ENCODE peak calls at places on chromosomes 1 and 21, in seven cellular contexts. M is effector memory CD4-positive, alpha-beta T cell; N is upper lobe of left lung; S is BE2C; H is neuronal stem cell; B is transverse colon; O is A549. T is an unnamed sample.

GRCh38 chr21:36769051-36769867 is 70.3 kb downstream of the SIM2 start:
- DNase-seq in M (no peak), N (no peak), S (no peak), H (no peak), B (no peak), O (no peak), T (no peak)

GRCh38 chr1:245079021-245079609 is 75.7 kb upstream of the KIF26B start:
- DNase-seq in M (no peak), N (no peak), S (peak; percentile 24), H (no peak), B (no peak), O (peak; percentile 59), T (no peak)

GRCh38 chr21:36773995-36774394 is 75.1 kb downstream of the SIM2 start:
- DNase-seq in M (no peak), N (no peak), S (no peak), H (no peak), B (no peak), O (no peak), T (no peak)

GRCh38 chr1:28966617-28967016 is 52.2 kb downstream of the EPB41 start:
- DNase-seq in M (no peak), N (no peak), S (no peak), H (no peak), B (no peak), O (peak; percentile 22), T (no peak)

GRCh38 chr1:117363591-117364048 is 3.6 kb upstream of the MAN1A2 start:
- DNase-seq in M (no peak), N (no peak), S (no peak), H (no peak), B (no peak), O (no peak), T (no peak)

GRCh38 chr1:206658264-206658980 is 23.1 kb downstream of the DYRK3 start:
- DNase-seq in M (peak; percentile 29), N (peak; percentile 88), S (peak; percentile 28), H (no peak), B (peak; percentile 43), O (peak; percentile 17), T (no peak)

GRCh38 chr1:58854576-58854975 is 70.7 kb upstream of the JUN start:
- DNase-seq in M (no peak), N (no peak), S (no peak), H (no peak), B (no peak), O (no peak), T (no peak)

GRCh38 chr21:39263372-39263771 is 50.1 kb downstream of the BRWD1 start:
- DNase-seq in M (no peak), N (no peak), S (no peak), H (no peak), B (no peak), O (no peak), T (no peak)

GRCh38 chr1:11721301-11721700 is 14.6 kb upstream of the AGTRAP start:
- DNase-seq in M (no peak), N (no peak), S (no peak), H (no peak), B (no peak), O (no peak), T (no peak)

GRCh38 chr21:27476696-27477095 is 509.8 kb upstream of the ADAMTS5 start:
- DNase-seq in M (no peak), N (no peak), S (no peak), H (no peak), B (no peak), O (no peak), T (no peak)

GRCh38 chr1:64976361-64976760 is 10.0 kb upstream of the JAK1 start:
- DNase-seq in M (no peak), N (no peak), S (no peak), H (no peak), B (no peak), O (no peak), T (no peak)

GRCh38 chr1:60825593-60825992 is 256.8 kb upstream of the NFIA start:
- DNase-seq in M (no peak), N (peak; percentile 2), S (no peak), H (no peak), B (peak; percentile 14), O (no peak), T (no peak)

GRCh38 chr1:21904725-21905520 is 32.2 kb downstream of the HSPG2 start:
- DNase-seq in M (no peak), N (peak; percentile 73), S (no peak), H (no peak), B (peak; percentile 82), O (peak; percentile 67), T (peak; percentile 88)

GRCh38 chr1:52348704-52349301 is 17.2 kb downstream of the CC2D1B start:
- DNase-seq in M (no peak), N (no peak), S (peak; percentile 52), H (no peak), B (no peak), O (peak; percentile 26), T (no peak)

GRCh38 chr1:222824641-222825040 is 9.8 kb downstream of the DISP1 start:
- DNase-seq in M (no peak), N (no peak), S (no peak), H (no peak), B (no peak), O (no peak), T (no peak)

GRCh38 chr1:85328713-85329376 is 52.4 kb upstream of the BCL10 start:
- DNase-seq in M (no peak), N (no peak), S (no peak), H (peak; percentile 6), B (no peak), O (peak; percentile 92), T (no peak)

GRCh38 chr1:69433073-69433472 is 134.6 kb upstream of the LRRC7 start:
- DNase-seq in M (no peak), N (no peak), S (no peak), H (no peak), B (no peak), O (no peak), T (no peak)

GRCh38 chr1:175192630-175193338 is at the start of gene KIAA0040:
- DNase-seq in M (peak; percentile 50), N (peak; percentile 92), S (peak; percentile 41), H (peak; percentile 30), B (peak; percentile 83), O (peak; percentile 62), T (peak; percentile 87)

GRCh38 chr21:35195232-35195631 is 146.1 kb upstream of the RUNX1 start:
- DNase-seq in M (no peak), N (no peak), S (no peak), H (no peak), B (no peak), O (peak; percentile 12), T (no peak)

GRCh38 chr1:226973371-226973897 is 33.3 kb downstream of the COQ8A start:
- DNase-seq in M (no peak), N (no peak), S (peak; percentile 86), H (no peak), B (peak; percentile 37), O (no peak), T (no peak)

GRCh38 chr1:53625049-53625448 is 113.9 kb downstream of the GLIS1 start:
- DNase-seq in M (no peak), N (no peak), S (no peak), H (no peak), B (no peak), O (no peak), T (no peak)

GRCh38 chr1:226051356-226051755 is 11.2 kb upstream of the H3-3A start:
- DNase-seq in M (no peak), N (no peak), S (no peak), H (no peak), B (no peak), O (no peak), T (no peak)

GRCh38 chr1:221100196-221100950 is 221.1 kb downstream of the HLX start:
- DNase-seq in M (no peak), N (no peak), S (no peak), H (no peak), B (no peak), O (peak; percentile 57), T (no peak)

DNA sequence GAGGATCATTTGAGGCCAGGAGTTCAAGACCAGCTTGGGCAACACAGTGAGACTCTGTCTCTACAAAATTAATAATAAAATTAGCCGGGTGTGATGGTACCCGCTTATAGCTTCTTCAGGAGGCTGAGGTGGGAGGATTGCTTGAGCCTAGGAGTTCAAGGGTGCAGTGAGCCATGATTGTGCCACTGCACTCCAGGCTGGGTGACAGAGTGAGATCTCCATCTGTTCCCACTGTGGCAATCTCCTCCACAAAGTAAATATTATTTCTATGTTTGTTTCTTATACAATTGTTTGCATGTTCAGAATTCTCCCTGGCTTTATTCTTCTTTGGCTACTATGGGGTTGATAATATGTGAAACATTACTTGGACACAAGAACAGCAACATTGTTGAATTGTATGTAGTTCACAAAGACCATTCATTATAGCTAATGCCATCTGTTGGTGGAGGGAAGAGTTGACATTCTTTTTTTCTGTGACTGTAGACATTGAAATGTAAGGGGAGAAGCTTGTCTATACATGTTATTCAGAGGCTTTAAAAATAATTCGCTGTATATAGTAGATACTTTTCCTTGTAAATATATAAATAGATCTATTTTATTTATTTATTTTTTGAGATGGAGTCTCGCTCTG is 47.8 kb upstream of the SRSF10 start:
- DNase-seq in M (no peak), N (no peak), S (no peak), H (no peak), B (no peak), O (peak; percentile 52), T (no peak)
- H3K4me1 ChIP-seq in M (no peaks in the 10 kb centered on the region), N (no peaks in the 10 kb centered on the region), S (no peaks in the 10 kb centered on the region), H (no peaks in the 10 kb centered on the region), B (peaks cover 7% of the 10 kb centered on the region), O (peaks cover 7% of the 10 kb centered on the region), T (no peaks in the 10 kb centered on the region)

DNA sequence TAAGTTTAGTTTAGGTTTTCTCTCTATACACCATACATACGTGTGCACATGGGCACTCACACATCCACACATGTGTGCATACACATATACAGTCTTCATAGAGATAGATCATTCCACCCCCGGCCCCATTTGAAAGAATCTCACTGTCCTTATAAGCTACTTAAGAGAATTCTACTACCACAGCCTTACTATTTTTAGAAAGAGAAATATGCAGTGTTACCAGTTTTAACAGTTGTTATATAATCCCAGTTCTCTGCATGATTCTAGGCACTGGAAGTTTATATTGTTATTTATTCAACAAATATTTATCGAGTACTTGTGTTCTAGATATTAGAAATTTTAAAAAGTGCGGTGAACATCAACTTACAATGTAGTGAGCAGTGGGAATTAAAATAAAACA is 41.5 kb downstream of the KCTD3 start:
- DNase-seq in M (no peak), N (no peak), S (no peak), H (no peak), B (no peak), O (no peak), T (no peak)
- H3K4me3 ChIP-seq in M (no peak overlapping the region), N (no peak overlapping the region), S (no peak overlapping the region), H (no peak overlapping the region), B (no peak overlapping the region), O (no peak overlapping the region), T (no peak overlapping the region)

GRCh38 chr1:215660259-215660658 is 93.2 kb downstream of the KCTD3 start:
- DNase-seq in M (no peak), N (no peak), S (no peak), H (no peak), B (no peak), O (no peak), T (peak; percentile 16)
- H3K4me1 ChIP-seq in M (no peaks in the 10 kb centered on the region), N (no peaks in the 10 kb centered on the region), S (no peaks in the 10 kb centered on the region), H (no peaks in the 10 kb centered on the region), B (no peaks in the 10 kb centered on the region), O (no peaks in the 10 kb centered on the region), T (peaks cover 4% of the 10 kb centered on the region)

DNA sequence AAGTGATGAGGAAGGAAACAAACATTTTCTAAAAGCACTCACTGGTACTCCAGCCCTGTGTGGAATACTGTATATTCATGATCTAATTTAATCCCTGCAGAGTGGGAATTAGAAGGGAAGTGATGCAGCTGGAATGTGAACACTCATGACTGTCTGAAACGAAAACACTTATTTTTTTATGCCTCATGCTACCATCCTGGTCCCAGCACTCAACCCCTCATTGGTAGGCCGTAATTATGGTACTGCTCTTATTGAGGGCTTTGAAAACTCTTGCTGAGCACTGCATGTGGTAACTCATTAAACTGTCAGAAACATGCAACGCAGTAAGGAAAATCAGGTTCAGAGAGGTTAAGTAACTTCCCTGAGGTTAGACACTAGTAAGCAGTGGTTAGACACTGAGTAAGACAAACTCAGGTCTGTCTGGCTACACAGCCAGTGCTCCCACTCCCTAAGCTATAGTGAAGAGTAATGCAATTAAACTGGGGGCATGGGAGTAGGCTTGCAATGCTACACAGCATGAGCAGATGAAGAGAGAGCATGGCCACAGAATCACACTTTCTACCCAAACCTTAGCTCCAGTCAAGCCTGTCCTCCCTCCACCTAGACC is 17.3 kb upstream of the TNFSF4 start:
- DNase-seq in M (no peak), N (no peak), S (no peak), H (no peak), B (no peak), O (no peak), T (no peak)
- H3K4me3 ChIP-seq in M (no peak overlapping the region), N (no peak overlapping the region), S (no peak overlapping the region), H (no peak overlapping the region), B (no peak overlapping the region), O (no peak overlapping the region), T (no peak overlapping the region)

T was measured in pancreas.